ENCODE peak calls at places on chromosomes 13 and 19, in four cellular contexts. N, R, M and C are unnamed samples.

GRCh38 chr19:7665076-7665475 is 3.8 kb upstream of the RETN start:
- DNase-seq in N (no peak), M (no peak), R (peak), C (no peak)

GRCh38 chr19:18878858-18879578 is 16.9 kb downstream of the CERS1 start:
- DNase-seq in M (no peak), R (no peak), N (no peak), C (no peak)

GRCh38 chr13:85413664-85414063 is 385.6 kb downstream of the SLITRK6 start:
- DNase-seq in M (no peak), N (no peak), R (no peak), C (no peak)

GRCh38 chr19:29323972-29324680 is 111.2 kb upstream of the UQCRFS1 start:
- DNase-seq in N (no peak), M (no peak), R (no peak), C (no peak)

GRCh38 chr19:11737964-11738745 is 591 bp downstream of the ZNF823 start:
- DNase-seq in N (peak), R (no peak), M (no peak), C (peak)

GRCh38 chr13:36341718-36342117 is 4.5 kb downstream of the SPART start:
- DNase-seq in N (no peak), M (no peak), R (no peak), C (no peak)

GRCh38 chr13:42225051-42225450 is 46.9 kb upstream of the AKAP11 start:
- DNase-seq in R (no peak), M (no peak), N (no peak), C (no peak)

GRCh38 chr13:32657309-32657708 is 71.1 kb downstream of the PDS5B start:
- DNase-seq in R (no peak), M (no peak), N (no peak), C (no peak)

GRCh38 chr13:23626730-23627129 is 56.5 kb downstream of the TNFRSF19 start:
- DNase-seq in R (no peak), M (no peak), N (no peak), C (no peak)

GRCh38 chr19:51566489-51567100 is 4.5 kb upstream of the ZNF175 start:
- DNase-seq in M (no peak), N (no peak), R (no peak), C (no peak)

GRCh38 chr19:2529473-2529918 is 53.6 kb downstream of the GADD45B start:
- DNase-seq in R (peak), N (no peak), M (no peak), C (no peak)

GRCh38 chr13:68056816-68057710 is 826.9 kb upstream of the PCDH9 start:
- DNase-seq in N (no peak), R (no peak), M (no peak), C (no peak)

GRCh38 chr19:2952953-2953481 is 8.2 kb upstream of the ZNF77 start:
- DNase-seq in M (no peak), N (no peak), R (no peak), C (no peak)

GRCh38 chr19:49110567-49110966 is 3.6 kb upstream of the LIN7B start:
- DNase-seq in N (no peak), M (no peak), R (peak), C (no peak)

GRCh38 chr13:25062479-25062878 is 33.5 kb upstream of the PABPC3 start:
- DNase-seq in R (no peak), M (no peak), N (no peak), C (no peak)

GRCh38 chr13:111249637-111250360 is 70.6 kb upstream of the TEX29 start:
- DNase-seq in N (no peak), R (no peak), M (no peak), C (no peak)

GRCh38 chr13:34364633-34365032 is 546.7 kb downstream of the RFC3 start:
- DNase-seq in R (no peak), M (no peak), N (no peak), C (no peak)

GRCh38 chr19:48513289-48514122 is 1.9 kb upstream of the LMTK3 start:
- DNase-seq in M (peak), N (peak), R (no peak), C (no peak)

GRCh38 chr13:22032905-22033304 is 362.0 kb downstream of the FGF9 start:
- DNase-seq in M (no peak), N (no peak), R (no peak), C (no peak)

GRCh38 chr19:39307233-39307821 is 11.1 kb downstream of the IFNL1 start:
- DNase-seq in R (no peak), M (no peak), N (peak), C (no peak)

GRCh38 chr13:47216176-47216822 is 319.4 kb upstream of the HTR2A start:
- DNase-seq in M (no peak), N (no peak), R (peak), C (no peak)